ENCODE peak calls at places on chromosome 2, in five cellular contexts. One of them, this sample, is unnamed.

GRCh38 chr2:31987454-31987853 is 23.4 kb downstream of the MEMO1 start:
- DNase-seq in heart left ventricle: peak; percentile 31
- DNase-seq in brain microvascular endothelial cell: peak; percentile 81
- DNase-seq in Peyer's patch: no peak
- DNase-seq in GM12865: no peak
- DNase-seq in this sample: no peak

GRCh38 chr2:119650206-119650605 is 28.8 kb upstream of the TMEM177 start:
- DNase-seq in heart left ventricle: no peak
- DNase-seq in brain microvascular endothelial cell: peak; percentile 48
- DNase-seq in Peyer's patch: no peak
- DNase-seq in GM12865: no peak
- DNase-seq in this sample: no peak

GRCh38 chr2:122610948-122611609 is 855.6 kb downstream of the TSN start:
- DNase-seq in heart left ventricle: no peak
- DNase-seq in brain microvascular endothelial cell: no peak
- DNase-seq in Peyer's patch: no peak
- DNase-seq in GM12865: peak; percentile 12
- DNase-seq in this sample: no peak

GRCh38 chr2:236762628-236763027 is 193.0 kb downstream of the ACKR3 start:
- DNase-seq in heart left ventricle: no peak
- DNase-seq in brain microvascular endothelial cell: no peak
- DNase-seq in Peyer's patch: no peak
- DNase-seq in GM12865: no peak
- DNase-seq in this sample: no peak

GRCh38 chr2:203949228-203949627 is 12.7 kb downstream of the ICOS start:
- DNase-seq in heart left ventricle: no peak
- DNase-seq in brain microvascular endothelial cell: peak; percentile 43
- DNase-seq in Peyer's patch: no peak
- DNase-seq in GM12865: no peak
- DNase-seq in this sample: peak; percentile 22

GRCh38 chr2:98952971-98953370 is 16.9 kb upstream of the CRACDL start:
- DNase-seq in heart left ventricle: no peak
- DNase-seq in brain microvascular endothelial cell: peak; percentile 20
- DNase-seq in Peyer's patch: no peak
- DNase-seq in GM12865: no peak
- DNase-seq in this sample: no peak

GRCh38 chr2:154849482-154849881 is 151.0 kb downstream of the KCNJ3 start:
- DNase-seq in heart left ventricle: no peak
- DNase-seq in brain microvascular endothelial cell: no peak
- DNase-seq in Peyer's patch: no peak
- DNase-seq in GM12865: no peak
- DNase-seq in this sample: no peak

GRCh38 chr2:15568874-15569273 is 7.7 kb upstream of the NBAS start:
- DNase-seq in heart left ventricle: no peak
- DNase-seq in brain microvascular endothelial cell: no peak
- DNase-seq in Peyer's patch: no peak
- DNase-seq in GM12865: no peak
- DNase-seq in this sample: no peak

GRCh38 chr2:219344756-219345458 is 12.4 kb upstream of the RESP18 start:
- DNase-seq in heart left ventricle: peak; percentile 77
- DNase-seq in brain microvascular endothelial cell: peak; percentile 41
- DNase-seq in Peyer's patch: no peak
- DNase-seq in GM12865: peak; percentile 9
- DNase-seq in this sample: no peak

GRCh38 chr2:120758181-120759048 is 22.7 kb downstream of the GLI2 start:
- DNase-seq in heart left ventricle: peak; percentile 80
- DNase-seq in brain microvascular endothelial cell: peak; percentile 63
- DNase-seq in Peyer's patch: peak; percentile 50
- DNase-seq in GM12865: no peak
- DNase-seq in this sample: no peak

GRCh38 chr2:196205891-196206408 is 34.6 kb upstream of the STK17B start:
- DNase-seq in heart left ventricle: peak; percentile 23
- DNase-seq in brain microvascular endothelial cell: no peak
- DNase-seq in Peyer's patch: no peak
- DNase-seq in GM12865: no peak
- DNase-seq in this sample: peak; percentile 28

GRCh38 chr2:217510790-217511291 is 492.0 kb downstream of the TNS1 start:
- DNase-seq in heart left ventricle: peak; percentile 59
- DNase-seq in brain microvascular endothelial cell: peak; percentile 85
- DNase-seq in Peyer's patch: no peak
- DNase-seq in GM12865: peak; percentile 79
- DNase-seq in this sample: peak; percentile 68

GRCh38 chr2:40814621-40815020 is 362.7 kb upstream of the SLC8A1 start:
- DNase-seq in heart left ventricle: no peak
- DNase-seq in brain microvascular endothelial cell: no peak
- DNase-seq in Peyer's patch: no peak
- DNase-seq in GM12865: no peak
- DNase-seq in this sample: no peak

GRCh38 chr2:101002562-101003277 is 631 bp downstream of the RPL31 start:
- DNase-seq in heart left ventricle: no peak
- DNase-seq in brain microvascular endothelial cell: no peak
- DNase-seq in Peyer's patch: no peak
- DNase-seq in GM12865: peak; percentile 34
- DNase-seq in this sample: no peak

GRCh38 chr2:215626812-215627281 is 191.0 kb upstream of the FN1 start:
- DNase-seq in heart left ventricle: no peak
- DNase-seq in brain microvascular endothelial cell: peak; percentile 57
- DNase-seq in Peyer's patch: no peak
- DNase-seq in GM12865: no peak
- DNase-seq in this sample: no peak

GRCh38 chr2:102094917-102095316 is 47.6 kb upstream of the IL1R1 start:
- DNase-seq in heart left ventricle: no peak
- DNase-seq in brain microvascular endothelial cell: peak; percentile 96
- DNase-seq in Peyer's patch: no peak
- DNase-seq in GM12865: no peak
- DNase-seq in this sample: no peak

GRCh38 chr2:100643906-100644501 is 81.2 kb downstream of the PDCL3 start:
- DNase-seq in heart left ventricle: no peak
- DNase-seq in brain microvascular endothelial cell: no peak
- DNase-seq in Peyer's patch: no peak
- DNase-seq in GM12865: no peak
- DNase-seq in this sample: no peak

GRCh38 chr2:5546176-5546575 is 146.0 kb upstream of the SOX11 start:
- DNase-seq in heart left ventricle: no peak
- DNase-seq in brain microvascular endothelial cell: no peak
- DNase-seq in Peyer's patch: no peak
- DNase-seq in GM12865: no peak
- DNase-seq in this sample: no peak

GRCh38 chr2:241188386-241189092 is at the start of gene ANO7:
- DNase-seq in heart left ventricle: no peak
- DNase-seq in brain microvascular endothelial cell: no peak
- DNase-seq in Peyer's patch: peak; percentile 72
- DNase-seq in GM12865: no peak
- DNase-seq in this sample: no peak

GRCh38 chr2:165112789-165113188 is 91.1 kb downstream of the SCN3A start:
- DNase-seq in heart left ventricle: no peak
- DNase-seq in brain microvascular endothelial cell: no peak
- DNase-seq in Peyer's patch: no peak
- DNase-seq in GM12865: no peak
- DNase-seq in this sample: no peak
- H3K4me3 ChIP-seq in heart left ventricle: no peak overlapping the region
- H3K4me3 ChIP-seq in brain microvascular endothelial cell: no peak overlapping the region
- H3K4me3 ChIP-seq in Peyer's patch: no peak overlapping the region
- H3K4me3 ChIP-seq in GM12865: no peak overlapping the region
- H3K4me3 ChIP-seq in this sample: no peak overlapping the region

GRCh38 chr2:157592983-157593382 is 35.7 kb downstream of the ACVR1C start:
- DNase-seq in heart left ventricle: no peak
- DNase-seq in brain microvascular endothelial cell: peak; percentile 12
- DNase-seq in Peyer's patch: no peak
- DNase-seq in GM12865: peak; percentile 11
- DNase-seq in this sample: no peak
- TF ChIP-seq CTCF in heart left ventricle: no peak
- TF ChIP-seq CTCF in brain microvascular endothelial cell: peak; percentile 26
- TF ChIP-seq CTCF in Peyer's patch: peak; percentile 24
- TF ChIP-seq CTCF in GM12865: peak; percentile 8
- TF ChIP-seq CTCF in this sample: peak; percentile 43

DNA sequence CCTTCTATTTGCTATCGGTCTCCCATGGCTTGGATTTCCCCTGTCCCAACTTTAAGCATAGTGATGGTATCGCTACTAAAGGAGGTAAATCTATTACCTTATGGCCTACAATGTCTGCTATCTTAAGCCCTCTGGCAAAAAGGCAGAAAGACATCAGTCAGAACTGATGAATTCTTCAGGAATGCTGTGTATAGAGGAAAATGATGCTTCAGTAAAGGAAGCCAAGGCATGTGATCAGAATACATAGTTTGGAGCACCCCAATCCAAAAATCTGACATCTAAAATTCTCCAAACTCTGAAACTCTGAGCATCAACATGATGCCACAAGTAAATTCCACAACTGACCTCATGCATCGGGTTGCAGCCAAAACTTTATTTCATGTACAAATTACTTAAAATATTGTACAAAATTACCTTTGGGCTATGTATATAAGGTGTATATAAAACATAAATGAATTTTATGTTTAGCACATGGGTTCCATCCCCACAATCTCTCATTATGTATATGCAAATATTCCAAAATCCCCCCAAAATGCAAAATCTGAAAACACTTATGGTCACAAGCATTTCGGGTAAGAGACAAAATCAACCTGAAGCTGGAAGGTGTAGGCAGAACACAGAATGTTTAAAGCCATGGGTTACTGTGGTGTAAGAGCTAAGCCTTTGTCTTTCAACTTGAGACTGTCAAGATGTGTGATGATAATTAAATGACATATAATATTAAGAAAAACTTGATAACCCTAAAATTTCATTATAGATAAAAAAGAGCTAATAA is 66.2 kb downstream of the CUL3 start:
- DNase-seq in heart left ventricle: no peak
- DNase-seq in brain microvascular endothelial cell: peak; percentile 57
- DNase-seq in Peyer's patch: no peak
- DNase-seq in GM12865: peak; percentile 32
- DNase-seq in this sample: no peak
- H3K4me3 ChIP-seq in heart left ventricle: no peak overlapping the region
- H3K4me3 ChIP-seq in brain microvascular endothelial cell: no peak overlapping the region
- H3K4me3 ChIP-seq in Peyer's patch: no peak overlapping the region
- H3K4me3 ChIP-seq in GM12865: no peak overlapping the region
- H3K4me3 ChIP-seq in this sample: no peak overlapping the region

GRCh38 chr2:71831208-71831577 is 316.5 kb downstream of the CYP26B1 start:
- DNase-seq in heart left ventricle: peak; percentile 81
- DNase-seq in brain microvascular endothelial cell: peak; percentile 88
- DNase-seq in Peyer's patch: no peak
- DNase-seq in GM12865: no peak
- DNase-seq in this sample: peak; percentile 49
- TF ChIP-seq CTCF in heart left ventricle: no peak
- TF ChIP-seq CTCF in brain microvascular endothelial cell: no peak
- TF ChIP-seq CTCF in Peyer's patch: no peak
- TF ChIP-seq CTCF in GM12865: no peak
- TF ChIP-seq CTCF in this sample: no peak

GRCh38 chr2:107412209-107412904 is 414.3 kb upstream of the RGPD4 start:
- DNase-seq in heart left ventricle: no peak
- DNase-seq in brain microvascular endothelial cell: peak; percentile 85
- DNase-seq in Peyer's patch: no peak
- DNase-seq in GM12865: no peak
- DNase-seq in this sample: no peak
- H3K4me3 ChIP-seq in heart left ventricle: no peak overlapping the region
- H3K4me3 ChIP-seq in brain microvascular endothelial cell: no peak overlapping the region
- H3K4me3 ChIP-seq in Peyer's patch: no peak overlapping the region
- H3K4me3 ChIP-seq in GM12865: no peak overlapping the region
- H3K4me3 ChIP-seq in this sample: no peak overlapping the region